ENCODE peak calls at places on chromosome 17, in four cellular contexts. U is HCT116, J is mesendoderm, V is GM23248. A is an unnamed sample.

GRCh38 chr17:17736205-17737183 is 55.2 kb downstream of the RAI1 start:
- DNase-seq in U (no peak), J (no peak), V (no peak), A (peak)

GRCh38 chr17:15996322-15996721 is 3.2 kb downstream of the ZSWIM7 start:
- DNase-seq in J (no peak), V (no peak), U (no peak), A (no peak)

GRCh38 chr17:2904135-2904534 is 107.9 kb downstream of the RAP1GAP2 start:
- DNase-seq in J (peak), U (no peak), V (peak), A (peak)

GRCh38 chr17:9465216-9465921 is 110.3 kb downstream of the STX8 start:
- DNase-seq in U (no peak), J (no peak), V (peak), A (peak)

GRCh38 chr17:60049936-60050335 is 28.8 kb downstream of the HEATR6 start:
- DNase-seq in V (peak), U (no peak), J (peak), A (peak)

GRCh38 chr17:9942885-9943284 is 37.8 kb upstream of the RCVRN start:
- DNase-seq in U (no peak), V (no peak), J (no peak), A (no peak)

GRCh38 chr17:74307984-74308773 is 17.8 kb upstream of the KIF19 start:
- DNase-seq in U (no peak), J (no peak), V (peak), A (no peak)

GRCh38 chr17:82019905-82020873 is 2.5 kb downstream of the CENPX start:
- DNase-seq in J (peak), V (peak), U (peak), A (peak)

GRCh38 chr17:69575346-69575761 is 160.9 kb downstream of the MAP2K6 start:
- DNase-seq in J (no peak), V (peak), U (no peak), A (peak)

GRCh38 chr17:59093145-59093701 is 13.5 kb downstream of the TRIM37 start:
- DNase-seq in J (no peak), U (no peak), V (no peak), A (no peak)

GRCh38 chr17:19714542-19715411 is 1.6 kb downstream of the SLC47A2 start:
- DNase-seq in J (peak), V (no peak), U (no peak), A (no peak)

GRCh38 chr17:63786117-63786516 is 12.1 kb downstream of the DDX42 start:
- DNase-seq in V (no peak), J (no peak), U (no peak), A (no peak)

GRCh38 chr17:57518587-57519118 is 226.4 kb downstream of the CCDC182 start:
- DNase-seq in J (peak), V (no peak), U (no peak), A (no peak)

GRCh38 chr17:66255527-66255971 is 26.3 kb upstream of the APOH start:
- DNase-seq in U (no peak), J (no peak), V (no peak), A (no peak)

GRCh38 chr17:65364408-65364807 is 197.0 kb downstream of the AXIN2 start:
- DNase-seq in U (no peak), V (no peak), J (no peak), A (no peak)

GRCh38 chr17:45703348-45703747 is 80.8 kb upstream of the CRHR1 start:
- DNase-seq in U (no peak), J (no peak), V (no peak), A (no peak)

GRCh38 chr17:40025991-40026815 is 11.0 kb downstream of the CSF3 start:
- DNase-seq in U (no peak), J (no peak), V (no peak), A (no peak)

GRCh38 chr17:55458287-55458900 is 36.8 kb upstream of the MMD start:
- DNase-seq in V (no peak), U (no peak), J (no peak), A (no peak)

GRCh38 chr17:56707312-56708219 is 114.1 kb downstream of the NOG start:
- DNase-seq in U (no peak), V (no peak), J (peak), A (peak)

GRCh38 chr17:50192116-50192872 is 9.1 kb downstream of the COL1A1 start:
- DNase-seq in U (no peak), V (peak), J (no peak), A (no peak)

GRCh38 chr17:4247361-4247980 is 16.3 kb downstream of the ANKFY1 start:
- DNase-seq in J (no peak), U (no peak), V (no peak), A (no peak)

GRCh38 chr17:78563189-78564145 is 13.7 kb downstream of the DNAH17 start:
- DNase-seq in J (no peak), V (peak), U (no peak), A (no peak)

GRCh38 chr17:7880076-7880868 is 8.3 kb upstream of the CHD3 start:
- DNase-seq in J (no peak), U (no peak), V (no peak), A (no peak)
- H3K9ac ChIP-seq in J (no peak), U (no peak), V (no peak), A (no peak)

DNA sequence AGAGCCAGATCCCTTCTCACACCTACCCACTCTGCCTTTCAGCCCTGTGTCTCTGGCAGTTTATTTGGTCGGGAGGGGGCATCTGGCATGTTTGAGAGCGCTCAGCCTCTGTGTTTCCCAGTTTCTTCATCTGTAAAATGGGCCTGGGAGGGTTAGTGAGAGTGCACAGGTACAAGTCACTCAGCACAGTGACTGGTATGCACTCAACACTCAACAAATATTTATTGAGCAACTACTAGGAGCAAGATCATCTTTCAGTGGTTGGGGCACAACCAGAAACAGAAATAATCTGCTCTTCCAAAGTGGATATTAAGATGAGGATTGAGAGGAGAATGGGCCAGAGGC is 13.7 kb upstream of the SRCIN1 start:
- DNase-seq in V (no peak), U (no peak), J (no peak), A (no peak)
- H3K9ac ChIP-seq in V (no peak), U (no peak), J (no peak), A (no peak)

GRCh38 chr17:5582177-5582885 is 2.0 kb downstream of the NLRP1 start:
- DNase-seq in J (no peak), V (peak), U (no peak), A (no peak)
- H3K9ac ChIP-seq in J (no peak), V (peak), U (no peak), A (no peak)

DNA sequence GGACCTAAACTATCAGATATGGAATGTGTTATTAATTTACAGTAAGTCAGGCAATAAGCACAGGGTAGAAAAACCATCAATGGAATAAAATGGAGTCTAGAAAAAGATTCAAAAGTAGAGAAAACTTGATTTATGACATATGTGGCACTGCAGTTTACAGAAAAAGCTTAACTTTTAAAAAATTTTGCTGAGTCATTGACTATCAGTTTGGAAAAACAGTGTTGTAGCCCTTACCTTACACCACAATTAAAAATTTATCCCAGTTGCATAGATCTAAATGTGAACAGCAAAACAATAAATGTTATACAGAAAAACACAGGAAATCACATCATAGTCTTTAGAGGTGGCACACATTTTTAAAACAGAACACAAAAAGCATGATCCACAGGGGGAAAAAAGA is 108.5 kb downstream of the USP22 start:
- DNase-seq in U (no peak), J (no peak), V (no peak), A (no peak)
- H3K9ac ChIP-seq in U (no peak), J (no peak), V (no peak), A (no peak)

GRCh38 chr17:30982855-30983254 is 12.0 kb downstream of the RNF135 start:
- DNase-seq in U (no peak), V (no peak), J (no peak), A (no peak)
- H3K9ac ChIP-seq in U (no peak), V (no peak), J (no peak), A (no peak)

GRCh38 chr17:48555183-48555615 is 10.3 kb upstream of the HOXB2 start:
- DNase-seq in J (no peak), V (peak), U (no peak), A (peak)

GRCh38 chr17:48555616-48556533 is 11.0 kb upstream of the HOXB2 start:
- DNase-seq in V (peak), J (no peak), U (no peak), A (peak)

GRCh38 chr17:48553837-48554236 is 8.9 kb upstream of the HOXB2 start:
- DNase-seq in V (no peak), J (no peak), U (no peak), A (peak)

GRCh38 chr17:48553190-48553547 is 8.3 kb upstream of the HOXB2 start:
- DNase-seq in V (no peak), U (no peak), J (no peak), A (no peak)

GRCh38 chr17:48554412-48555090 is 9.6 kb upstream of the HOXB2 start:
- DNase-seq in J (no peak), V (no peak), U (no peak), A (peak)
- H3K9ac ChIP-seq in J (peak), V (peak), U (no peak), A (peak)

DNA sequence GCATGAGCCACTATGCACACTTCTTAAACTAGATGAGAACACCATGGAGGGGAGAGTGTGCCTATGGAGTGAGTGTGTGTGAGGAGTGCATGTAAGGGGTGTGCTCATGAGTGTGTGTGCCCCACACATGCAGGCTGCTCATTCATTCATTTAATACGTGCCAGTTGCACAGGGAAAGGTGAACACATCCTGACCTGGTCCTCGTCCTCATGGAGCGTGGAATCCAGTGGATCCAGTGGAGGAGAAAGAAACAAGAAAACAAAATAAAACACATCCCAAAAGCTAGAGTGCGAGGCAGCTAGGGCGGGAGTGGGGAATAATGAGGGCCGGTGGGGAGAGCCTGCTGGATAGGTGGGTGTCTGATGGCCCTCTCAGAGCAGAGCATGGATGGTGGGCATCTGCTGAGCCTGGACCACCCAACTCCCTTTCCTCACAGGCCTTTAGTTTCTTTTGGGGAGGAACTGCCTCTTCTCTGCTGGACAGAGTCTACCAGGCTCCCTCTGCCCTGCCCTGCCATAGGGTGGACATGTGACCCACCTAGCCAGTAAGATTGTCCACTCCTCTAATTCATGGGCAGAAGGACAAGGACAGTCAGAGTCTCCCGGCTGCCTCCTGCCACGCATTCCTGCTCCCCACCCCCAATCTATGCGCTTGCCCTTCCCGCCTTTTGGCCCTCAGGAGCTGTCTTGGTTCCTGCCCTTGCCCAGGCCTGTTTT is 204.3 kb downstream of the RAB11FIP4 start:
- DNase-seq in U (no peak), J (peak), V (peak), A (no peak)
- H3K9ac ChIP-seq in U (peak), J (no peak), V (peak), A (peak)

A was measured in IMR-90.